ENCODE peak calls at places on chromosome X, in six cellular contexts. T is fibroblast of the aortic adventitia; N is CD8-positive, alpha-beta memory T cell; C is GM13977; B is stimulated activated CD4-positive, alpha-beta T cell treated with anti-CD3 and anti-CD28 coated beads, Interleukin-2, amount 100 ng/mL, for 48 hours; L is H9. O is an unnamed sample.

GRCh38 chrX:44874481-44875184 is 1.6 kb downstream of the KDM6A start:
- DNase-seq in T (peak), C (peak), B (peak), L (no peak), N (peak), O (peak)

GRCh38 chrX:10360121-10360520 is 203.3 kb downstream of the CLCN4 start:
- DNase-seq in L (peak), C (no peak), B (no peak), T (peak), N (no peak), O (no peak)

GRCh38 chrX:130789793-130790192 is 113.2 kb downstream of the ENOX2 start:
- DNase-seq in T (no peak), C (no peak), B (no peak), L (no peak), N (no peak), O (no peak)

GRCh38 chrX:40176979-40177430 is 79.2 kb upstream of the BCOR start:
- DNase-seq in B (no peak), C (no peak), L (peak), N (no peak), T (no peak), O (no peak)

GRCh38 chrX:111169141-111169540 is 73.2 kb downstream of the PAK3 start:
- DNase-seq in C (no peak), T (no peak), B (no peak), N (no peak), L (no peak), O (no peak)

GRCh38 chrX:68992998-68993397 is 164.2 kb downstream of the EFNB1 start:
- DNase-seq in N (no peak), B (no peak), T (no peak), L (peak), C (no peak), O (no peak)

GRCh38 chrX:1462596-1463251 is 10.0 kb upstream of the ASMTL start:
- DNase-seq in L (no peak), N (peak), B (peak), C (no peak), T (peak), O (no peak)

GRCh38 chrX:129983575-129984131 is 1.2 kb downstream of the BCORL1 start:
- DNase-seq in T (no peak), L (peak), N (peak), C (peak), B (no peak), O (no peak)

GRCh38 chrX:119762718-119763117 is 4.3 kb downstream of the SOWAHD start:
- DNase-seq in L (no peak), T (peak), N (no peak), C (no peak), B (no peak), O (no peak)

GRCh38 chrX:46561931-46562721 is 11.4 kb upstream of the CHST7 start:
- DNase-seq in L (no peak), T (no peak), B (no peak), C (peak), N (no peak), O (peak)

GRCh38 chrX:72340572-72340971 is 34.9 kb upstream of the CITED1 start:
- DNase-seq in N (no peak), T (no peak), B (no peak), C (no peak), L (no peak), O (no peak)

GRCh38 chrX:17859609-17860178 is 1.4 kb downstream of the RAI2 start:
- DNase-seq in B (no peak), T (peak), L (no peak), C (no peak), N (no peak), O (no peak)

GRCh38 chrX:38627683-38628082 is 66.3 kb downstream of the TSPAN7 start:
- DNase-seq in N (no peak), C (no peak), T (no peak), L (peak), B (peak), O (peak)

GRCh38 chrX:11886745-11887144 is 128.7 kb downstream of the MSL3 start:
- DNase-seq in T (peak), L (no peak), C (no peak), B (no peak), N (no peak), O (no peak)

GRCh38 chrX:926991-927390 is 285.5 kb downstream of the CRLF2 start:
- DNase-seq in N (no peak), B (no peak), L (no peak), C (no peak), T (no peak), O (no peak)

GRCh38 chrX:69010339-69010738 is 154.9 kb downstream of the PJA1 start:
- DNase-seq in L (no peak), C (no peak), N (no peak), B (no peak), T (no peak), O (no peak)

GRCh38 chrX:134801267-134801666 is 143.0 kb upstream of the PLAC1 start:
- DNase-seq in B (no peak), N (no peak), L (no peak), C (no peak), T (no peak), O (no peak)

GRCh38 chrX:39397561-39398200 is 596.4 kb downstream of the MID1IP1 start:
- DNase-seq in N (no peak), C (no peak), T (no peak), B (no peak), L (no peak), O (no peak)

GRCh38 chrX:20265221-20265725 is 1.4 kb downstream of the RPS6KA3 start:
- DNase-seq in T (peak), C (peak), N (peak), L (peak), B (peak), O (peak)

GRCh38 chrX:68915778-68916177 is 87.0 kb downstream of the EFNB1 start:
- DNase-seq in T (no peak), B (no peak), N (no peak), L (no peak), C (no peak), O (no peak)

GRCh38 chrX:136711147-136711546 is 63.2 kb downstream of the CD40LG start:
- DNase-seq in C (no peak), N (no peak), L (peak), B (no peak), T (peak), O (no peak)

GRCh38 chrX:155957843-155958242 is 39.7 kb upstream of the IL9R start:
- DNase-seq in N (no peak), B (no peak), T (no peak), C (no peak), L (no peak), O (no peak)

GRCh38 chrX:69137371-69137881 is 27.8 kb downstream of the PJA1 start:
- DNase-seq in B (no peak), L (peak), C (no peak), T (peak), N (no peak), O (no peak)

GRCh38 chrX:80648023-80648422 is 161.7 kb downstream of the BRWD3 start:
- DNase-seq in N (no peak), B (no peak), T (peak), C (peak), L (no peak), O (no peak)

GRCh38 chrX:111164728-111165127 is 68.7 kb downstream of the PAK3 start:
- DNase-seq in N (no peak), L (no peak), C (no peak), T (peak), B (no peak), O (no peak)

GRCh38 chrX:114500622-114501021 is 83.3 kb upstream of the HTR2C start:
- DNase-seq in C (no peak), N (no peak), L (no peak), B (no peak), T (no peak), O (no peak)

GRCh38 chrX:71475906-71476305 is 57.0 kb upstream of the OGT start:
- DNase-seq in T (no peak), B (no peak), L (no peak), C (no peak), N (no peak), O (no peak)

GRCh38 chrX:3384330-3384729 is 37.9 kb upstream of the MXRA5 start:
- DNase-seq in N (no peak), C (no peak), T (peak), B (no peak), L (no peak), O (no peak)

GRCh38 chrX:65697173-65697572 is 29.7 kb downstream of the MSN start:
- DNase-seq in B (no peak), L (no peak), C (no peak), T (peak), N (no peak), O (no peak)

GRCh38 chrX:109760241-109760921 is 27.3 kb upstream of the ACSL4 start:
- DNase-seq in T (peak), C (no peak), B (no peak), L (no peak), N (no peak), O (no peak)

GRCh38 chrX:66634272-66634671 is 4.6 kb downstream of the EDA2R start:
- DNase-seq in C (no peak), B (no peak), L (no peak), T (peak), N (no peak), O (no peak)

GRCh38 chrX:115226929-115227328 is 7.0 kb downstream of the LRCH2 start:
- DNase-seq in L (peak), C (no peak), N (no peak), T (peak), B (no peak), O (no peak)